ENCODE peak calls at places on chromosomes 5 and 9, in eight cellular contexts. U is HS-27A, K is T-helper 2 cell, J is SIG-M5, W is fibroblast of pulmonary artery, S is progenitor cell of endocrine pancreas, T is breast epithelium, N is cardiac muscle cell. H is an unnamed sample.
A peak's percentile ranks its signal among the peaks of the same experiment; 100 is the strongest.

GRCh38 chr5:13917061-13917460 is 27.4 kb downstream of the DNAH5 start:
- DNase-seq in K (no peak), S (no peak), U (no peak), J (no peak), W (no peak), N (no peak), T (no peak), H (no peak)

GRCh38 chr5:38853753-38854470 is 8.1 kb downstream of the OSMR start:
- DNase-seq in N (no peak), K (no peak), U (peak; percentile 96), S (no peak), J (no peak), T (no peak), W (peak; percentile 93), H (no peak)

GRCh38 chr9:74821636-74822035 is 66.1 kb downstream of the TRPM6 start:
- DNase-seq in U (no peak), K (no peak), T (no peak), J (no peak), W (no peak), N (no peak), S (no peak), H (no peak)

GRCh38 chr9:123453904-123454321 is 97.9 kb downstream of the CRB2 start:
- DNase-seq in W (peak; percentile 18), S (no peak), T (no peak), J (no peak), U (no peak), K (no peak), N (no peak), H (no peak)

GRCh38 chr5:144422025-144422424 is 251.4 kb downstream of the KCTD16 start:
- DNase-seq in W (no peak), U (no peak), S (no peak), N (no peak), K (no peak), J (no peak), T (no peak), H (no peak)

GRCh38 chr9:30688801-30689200 is 1695.6 kb upstream of the ACO1 start:
- DNase-seq in T (no peak), S (no peak), K (no peak), J (no peak), N (no peak), U (no peak), W (no peak), H (no peak)

GRCh38 chr9:4886698-4887097 is 94.0 kb downstream of the RCL1 start:
- DNase-seq in N (no peak), T (no peak), J (no peak), S (no peak), W (no peak), U (no peak), K (no peak), H (no peak)

GRCh38 chr5:33321026-33321425 is 119.7 kb upstream of the TARS1 start:
- DNase-seq in U (peak; percentile 96), K (no peak), N (no peak), W (peak; percentile 100), J (no peak), S (no peak), T (no peak), H (no peak)

GRCh38 chr9:4375424-4376195 is 75.7 kb upstream of the GLIS3 start:
- DNase-seq in K (no peak), N (peak; percentile 38), J (no peak), U (no peak), S (no peak), T (no peak), W (peak; percentile 80), H (no peak)

GRCh38 chr9:88462191-88462590 is 72.8 kb upstream of the NXNL2 start:
- DNase-seq in N (no peak), U (peak; percentile 35), J (no peak), S (no peak), K (no peak), W (peak; percentile 14), T (no peak), H (no peak)

GRCh38 chr9:2557693-2558092 is 63.9 kb upstream of the VLDLR start:
- DNase-seq in N (no peak), W (no peak), K (no peak), T (no peak), S (no peak), U (no peak), J (no peak), H (no peak)

GRCh38 chr5:112878760-112879159 is 17.7 kb downstream of the SRP19 start:
- DNase-seq in J (no peak), N (no peak), W (peak; percentile 18), T (no peak), S (no peak), U (no peak), K (peak; percentile 27), H (no peak)

GRCh38 chr9:134366223-134367031 is 40.2 kb downstream of the RXRA start:
- DNase-seq in W (peak; percentile 81), N (no peak), T (peak; percentile 95), U (peak; percentile 35), S (no peak), K (no peak), J (no peak), H (peak; percentile 77)

GRCh38 chr5:119452060-119452372 is 281 bp upstream of the HSD17B4 start:
- DNase-seq in T (no peak), N (no peak), J (no peak), W (no peak), U (no peak), K (no peak), S (no peak), H (no peak)

GRCh38 chr5:75512383-75513074 is 838 bp downstream of the POLK start:
- DNase-seq in W (peak; percentile 22), J (peak; percentile 54), T (no peak), N (no peak), K (no peak), U (no peak), S (no peak), H (no peak)

GRCh38 chr5:112742424-112742823 is 4.7 kb downstream of the APC start:
- DNase-seq in J (no peak), W (peak; percentile 17), U (no peak), N (no peak), K (no peak), S (no peak), T (no peak), H (no peak)

GRCh38 chr5:10704949-10705621 is 55.9 kb downstream of the DAP start:
- DNase-seq in J (no peak), U (no peak), N (no peak), T (no peak), S (no peak), K (no peak), W (peak; percentile 68), H (no peak)

GRCh38 chr5:121962943-121963342 is 1.2 kb downstream of the SRFBP1 start:
- DNase-seq in T (no peak), J (no peak), S (no peak), K (no peak), U (no peak), N (no peak), W (no peak), H (no peak)

GRCh38 chr5:92492908-92493307 is 1088.1 kb downstream of the NR2F1-AS1 start:
- DNase-seq in T (no peak), J (no peak), K (no peak), S (no peak), N (no peak), U (no peak), W (peak; percentile 20), H (no peak)

GRCh38 chr5:6163913-6164312 is 214.4 kb downstream of the MED10 start:
- DNase-seq in J (no peak), T (no peak), U (no peak), S (no peak), N (no peak), W (no peak), K (no peak), H (no peak)

GRCh38 chr9:71758785-71759184 is 9.5 kb downstream of the CEMIP2 start:
- DNase-seq in W (peak; percentile 37), K (no peak), S (no peak), U (no peak), N (no peak), J (no peak), T (no peak), H (no peak)